ENCODE peak calls at places on chromosome 21, in seven cellular contexts. One of them, this sample, is unnamed.

GRCh38 chr21:33931799-33932390 is 16.3 kb upstream of the ATP5PO start:
- DNase-seq in T47D: no peak
- DNase-seq in K562: no peak
- DNase-seq in GM12878: no peak
- DNase-seq in SK-N-SH: no peak
- DNase-seq in H1: no peak
- DNase-seq in HepG2: no peak
- DNase-seq in this sample: no peak

GRCh38 chr21:36825683-36826082 is 126.8 kb downstream of the SIM2 start:
- DNase-seq in T47D: no peak
- DNase-seq in K562: peak
- DNase-seq in GM12878: no peak
- DNase-seq in SK-N-SH: no peak
- DNase-seq in H1: no peak
- DNase-seq in HepG2: no peak
- DNase-seq in this sample: no peak

GRCh38 chr21:42532466-42533181 is 19.0 kb downstream of the SLC37A1 start:
- DNase-seq in T47D: no peak
- DNase-seq in K562: no peak
- DNase-seq in GM12878: no peak
- DNase-seq in SK-N-SH: no peak
- DNase-seq in H1: no peak
- DNase-seq in HepG2: no peak
- DNase-seq in this sample: no peak

GRCh38 chr21:35294231-35294898 is 245.3 kb upstream of the RUNX1 start:
- DNase-seq in T47D: no peak
- DNase-seq in K562: no peak
- DNase-seq in GM12878: no peak
- DNase-seq in SK-N-SH: no peak
- DNase-seq in H1: no peak
- DNase-seq in HepG2: no peak
- DNase-seq in this sample: peak

GRCh38 chr21:42836767-42837301 is 42.5 kb downstream of the WDR4 start:
- DNase-seq in T47D: no peak
- DNase-seq in K562: peak
- DNase-seq in GM12878: no peak
- DNase-seq in SK-N-SH: peak
- DNase-seq in H1: no peak
- DNase-seq in HepG2: no peak
- DNase-seq in this sample: no peak

GRCh38 chr21:43283136-43283924 is 114.5 kb downstream of the CRYAA start:
- DNase-seq in T47D: no peak
- DNase-seq in K562: no peak
- DNase-seq in GM12878: no peak
- DNase-seq in SK-N-SH: no peak
- DNase-seq in H1: no peak
- DNase-seq in HepG2: no peak
- DNase-seq in this sample: no peak

GRCh38 chr21:33229099-33229775 is 501 bp upstream of the IFNAR2 start:
- DNase-seq in T47D: no peak
- DNase-seq in K562: no peak
- DNase-seq in GM12878: no peak
- DNase-seq in SK-N-SH: peak
- DNase-seq in H1: no peak
- DNase-seq in HepG2: no peak
- DNase-seq in this sample: no peak

GRCh38 chr21:33325222-33326067 is 675 bp downstream of the IFNAR1 start:
- DNase-seq in T47D: peak
- DNase-seq in K562: no peak
- DNase-seq in GM12878: no peak
- DNase-seq in SK-N-SH: peak
- DNase-seq in H1: no peak
- DNase-seq in HepG2: peak
- DNase-seq in this sample: no peak

GRCh38 chr21:25578070-25578961 is 29.0 kb downstream of the MRPL39 start:
- DNase-seq in T47D: no peak
- DNase-seq in K562: no peak
- DNase-seq in GM12878: peak
- DNase-seq in SK-N-SH: no peak
- DNase-seq in H1: no peak
- DNase-seq in HepG2: peak
- DNase-seq in this sample: no peak

GRCh38 chr21:41950941-41951408 is 2.8 kb downstream of the C2CD2 start:
- DNase-seq in T47D: no peak
- DNase-seq in K562: no peak
- DNase-seq in GM12878: no peak
- DNase-seq in SK-N-SH: no peak
- DNase-seq in H1: no peak
- DNase-seq in HepG2: no peak
- DNase-seq in this sample: no peak

DNA sequence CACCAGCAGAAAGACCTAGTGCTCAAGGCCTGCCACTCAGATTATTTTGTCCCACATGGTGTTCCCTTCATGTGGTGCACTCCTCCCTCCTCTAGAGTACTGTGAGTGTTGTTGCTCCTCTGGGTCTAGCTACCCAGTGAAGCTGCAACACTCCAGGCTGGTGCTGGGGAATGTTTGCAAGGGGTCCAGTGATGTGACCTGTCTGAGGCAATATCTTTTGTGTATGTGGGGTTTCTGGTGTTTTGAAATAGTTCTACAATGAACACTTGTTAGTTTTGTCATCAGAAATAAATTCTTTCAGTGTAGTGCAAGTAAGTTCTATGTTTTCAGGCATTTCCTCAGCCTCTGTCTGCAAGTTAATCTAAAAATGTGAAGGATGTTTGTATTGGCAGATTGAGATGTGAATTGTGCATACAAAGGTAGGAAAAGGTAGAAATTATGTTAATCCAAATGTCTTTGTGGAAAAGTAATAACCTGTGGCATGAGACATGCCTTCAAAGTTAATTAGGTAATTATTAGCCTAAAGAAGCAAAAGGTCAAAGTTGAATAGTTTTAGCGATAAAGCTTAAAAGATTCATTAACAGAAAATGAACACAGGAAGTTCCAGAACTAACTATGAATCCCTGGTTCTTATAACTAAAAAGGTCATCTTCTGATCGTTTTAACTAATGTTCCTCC is 616.8 kb downstream of the LTN1 start:
- DNase-seq in T47D: no peak
- DNase-seq in K562: no peak
- DNase-seq in GM12878: no peak
- DNase-seq in SK-N-SH: no peak
- DNase-seq in H1: no peak
- DNase-seq in HepG2: no peak
- DNase-seq in this sample: no peak
- TF ChIP-seq JUND in T47D: no peak
- TF ChIP-seq JUND in K562: no peak
- TF ChIP-seq JUND in GM12878: no peak
- TF ChIP-seq JUND in SK-N-SH: no peak
- TF ChIP-seq JUND in H1: no peak
- TF ChIP-seq JUND in HepG2: no peak
- TF ChIP-seq JUND in this sample: no peak

DNA sequence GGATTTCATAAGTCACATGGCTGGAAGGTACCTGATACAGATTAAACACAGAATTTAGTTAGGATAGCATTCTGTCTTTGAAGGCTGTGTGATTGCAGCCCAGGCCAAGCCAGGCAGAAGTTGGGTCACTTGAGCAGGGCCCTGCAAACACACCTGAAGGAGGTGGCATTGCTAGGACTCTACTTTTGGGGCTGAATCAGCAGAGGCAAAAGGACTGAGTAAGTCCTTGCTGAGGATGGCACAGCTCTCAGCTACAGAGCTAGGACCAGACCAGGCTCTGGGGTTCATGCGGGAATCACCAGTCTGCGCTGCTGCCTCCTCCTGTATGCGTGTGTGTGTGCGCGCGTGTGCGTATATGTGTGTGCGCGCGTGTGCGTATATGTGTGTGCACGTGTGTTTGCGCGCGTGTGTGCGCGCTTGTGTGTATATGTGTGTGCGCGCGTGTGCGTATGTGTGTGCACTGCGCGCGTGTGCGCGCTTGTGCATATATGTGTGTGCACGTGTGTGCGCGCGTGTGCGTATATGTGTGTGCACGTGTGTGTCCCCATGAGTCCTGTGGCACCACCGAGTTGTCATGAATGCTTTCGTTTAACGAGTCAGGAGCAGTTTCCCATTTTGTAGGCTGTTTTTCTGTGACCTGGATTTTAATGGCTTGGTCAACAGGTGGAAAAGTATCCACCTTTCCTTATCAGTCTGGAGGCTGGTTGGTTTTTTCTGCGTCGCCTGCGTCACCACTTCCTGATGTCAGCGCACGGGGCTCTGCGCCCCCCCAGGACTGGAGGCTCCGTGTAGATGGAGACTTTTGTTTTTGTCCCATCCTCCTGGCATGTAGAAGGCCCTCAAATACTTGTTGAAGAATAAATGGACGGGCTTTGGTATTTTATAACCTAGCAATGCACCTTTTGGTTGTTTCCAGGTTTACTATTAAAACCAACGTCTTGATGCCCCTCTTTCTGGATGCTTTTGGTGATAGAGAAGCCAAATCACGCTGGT is 34.7 kb downstream of the ADARB1 start:
- DNase-seq in T47D: no peak
- DNase-seq in K562: no peak
- DNase-seq in GM12878: no peak
- DNase-seq in SK-N-SH: no peak
- DNase-seq in H1: no peak
- DNase-seq in HepG2: no peak
- DNase-seq in this sample: no peak
- TF ChIP-seq JUND in T47D: no peak
- TF ChIP-seq JUND in K562: no peak
- TF ChIP-seq JUND in GM12878: no peak
- TF ChIP-seq JUND in SK-N-SH: no peak
- TF ChIP-seq JUND in H1: no peak
- TF ChIP-seq JUND in HepG2: no peak
- TF ChIP-seq JUND in this sample: no peak

DNA sequence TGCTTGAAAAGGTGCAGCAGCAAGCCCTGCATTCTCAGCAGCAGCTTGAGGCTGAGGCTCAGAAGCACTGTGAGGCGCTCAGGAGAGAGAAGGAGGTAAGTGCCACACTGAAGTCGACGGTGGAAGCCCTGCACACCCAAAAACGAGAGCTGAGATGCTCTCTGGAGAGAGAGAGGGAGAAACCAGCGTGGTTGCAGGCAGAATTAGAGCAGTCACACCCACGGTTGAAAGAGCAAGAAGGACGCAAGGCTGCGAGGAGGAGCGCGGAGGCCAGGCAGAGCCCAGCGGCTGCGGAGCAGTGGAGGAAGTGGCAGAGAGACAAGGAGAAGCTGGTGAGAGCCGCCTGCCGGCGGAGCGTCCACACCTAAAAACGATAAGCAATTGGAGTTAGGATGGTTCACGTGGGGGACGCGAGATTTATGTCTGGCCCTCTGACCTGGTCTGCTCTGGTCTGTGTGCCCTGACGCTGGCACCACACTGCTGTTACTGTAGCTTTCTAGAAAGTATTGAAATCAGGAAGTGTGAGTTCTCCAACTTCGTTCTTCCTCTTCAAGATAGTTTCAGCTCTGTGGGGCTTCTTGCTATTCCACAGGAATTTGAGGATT is 26.7 kb upstream of the DIP2A start:
- DNase-seq in T47D: no peak
- DNase-seq in K562: no peak
- DNase-seq in GM12878: no peak
- DNase-seq in SK-N-SH: no peak
- DNase-seq in H1: no peak
- DNase-seq in HepG2: no peak
- DNase-seq in this sample: no peak
- TF ChIP-seq JUND in T47D: no peak
- TF ChIP-seq JUND in K562: no peak
- TF ChIP-seq JUND in GM12878: no peak
- TF ChIP-seq JUND in SK-N-SH: no peak
- TF ChIP-seq JUND in H1: no peak
- TF ChIP-seq JUND in HepG2: no peak
- TF ChIP-seq JUND in this sample: no peak

GRCh38 chr21:45992311-45993209 is 11.0 kb downstream of the COL6A1 start:
- DNase-seq in T47D: no peak
- DNase-seq in K562: no peak
- DNase-seq in GM12878: no peak
- DNase-seq in SK-N-SH: no peak
- DNase-seq in H1: no peak
- DNase-seq in HepG2: no peak
- DNase-seq in this sample: no peak
- TF ChIP-seq JUND in T47D: no peak
- TF ChIP-seq JUND in K562: no peak
- TF ChIP-seq JUND in GM12878: no peak
- TF ChIP-seq JUND in SK-N-SH: no peak
- TF ChIP-seq JUND in H1: no peak
- TF ChIP-seq JUND in HepG2: no peak
- TF ChIP-seq JUND in this sample: no peak

This sample was measured in HCT116.